ENCODE peak calls at places on chromosomes 13 and 19, in six cellular contexts. T is lower lobe of right lung, B is IMR-90, R is tibial artery, P is tibial nerve, D is stomach. A is an unnamed sample.

GRCh38 chr13:71621152-71622124 is 245.6 kb downstream of the DACH1 start:
- DNase-seq in T (no peak), B (no peak), R (no peak), P (no peak), D (no peak), A (no peak)

GRCh38 chr19:36821758-36822157 is 16.4 kb downstream of the ZNF790 start:
- DNase-seq in T (no peak), B (no peak), R (no peak), P (no peak), D (no peak), A (no peak)

GRCh38 chr19:56966697-56967299 is 126.3 kb upstream of the PEG3 start:
- DNase-seq in T (no peak), B (no peak), R (no peak), P (no peak), D (no peak), A (no peak)

GRCh38 chr19:48556163-48556562 is 4.2 kb downstream of the SULT2B1 start:
- DNase-seq in T (no peak), B (peak; percentile 69), R (no peak), P (no peak), D (no peak), A (peak; percentile 58)

GRCh38 chr13:73934215-73934623 is 200.0 kb downstream of the KLF12 start:
- DNase-seq in T (no peak), B (peak; percentile 43), R (no peak), P (no peak), D (no peak), A (no peak)

GRCh38 chr13:23983671-23984070 is 86.4 kb upstream of the C1QTNF9B start:
- DNase-seq in T (no peak), B (no peak), R (no peak), P (no peak), D (no peak), A (no peak)

GRCh38 chr13:109545964-109546363 is 240.4 kb downstream of the IRS2 start:
- DNase-seq in T (no peak), B (no peak), R (no peak), P (no peak), D (no peak), A (no peak)

GRCh38 chr19:18610245-18610555 is 2.5 kb upstream of the TMEM59L start:
- DNase-seq in T (no peak), B (no peak), R (no peak), P (no peak), D (no peak), A (no peak)

GRCh38 chr13:69704311-69704710 is 403.3 kb upstream of the ATXN8OS start:
- DNase-seq in T (no peak), B (no peak), R (no peak), P (no peak), D (no peak), A (no peak)

GRCh38 chr19:19866599-19867248 is 1.0 kb downstream of the ZNF253 start:
- DNase-seq in T (no peak), B (no peak), R (peak; percentile 21), P (no peak), D (no peak), A (peak; percentile 38)

DNA sequence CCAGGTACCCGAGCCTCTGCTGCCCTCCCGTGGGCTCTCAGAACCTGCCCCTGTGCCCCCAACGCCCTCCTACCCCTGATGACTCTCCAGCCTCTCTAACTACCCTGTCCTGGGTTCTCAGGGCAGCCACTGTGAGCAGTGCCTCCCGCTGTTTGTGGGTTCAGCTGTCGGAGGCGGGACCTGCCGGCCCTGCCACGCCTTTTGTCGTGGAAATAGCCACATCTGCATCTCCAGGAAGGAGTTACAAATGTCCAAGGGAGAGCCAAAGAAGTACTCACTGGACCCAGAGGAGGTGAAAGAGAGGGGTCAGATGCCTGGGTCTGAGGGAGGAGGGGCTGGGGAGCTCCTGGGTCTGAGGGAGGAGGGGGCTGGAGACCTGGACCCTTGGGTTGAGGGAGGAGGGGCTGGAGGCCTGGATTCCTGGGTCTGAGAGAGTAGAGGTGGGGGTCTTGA is 20.0 kb downstream of the CNFN start:
- DNase-seq in T (no peak), B (no peak), R (no peak), P (no peak), D (no peak), A (no peak)
- H3K27ac ChIP-seq in T (no peak overlapping the region), B (no peak overlapping the region), R (no peak overlapping the region), P (no peak overlapping the region), D (no peak overlapping the region), A (no peak overlapping the region)

DNA sequence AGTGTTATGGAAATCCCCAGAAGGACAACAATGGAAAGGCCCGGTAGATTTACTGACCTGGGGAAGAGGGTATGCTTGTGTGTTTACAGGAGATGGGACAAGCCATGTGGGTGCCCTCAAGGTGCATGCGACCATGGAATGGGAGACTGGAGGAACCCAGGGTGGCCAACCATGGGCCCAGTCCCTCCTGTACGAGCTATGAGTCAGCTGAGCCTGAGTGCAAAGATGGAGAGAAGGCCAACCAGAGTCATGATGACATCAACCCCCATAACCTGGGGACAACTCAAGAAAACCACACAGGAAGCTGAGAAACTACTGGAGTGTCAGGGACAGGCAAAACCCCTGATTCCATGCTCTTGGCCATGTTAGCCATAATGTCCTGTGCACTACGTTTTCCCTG is 7.8 kb downstream of the ZNF350 start:
- DNase-seq in T (no peak), B (no peak), R (no peak), P (no peak), D (no peak), A (no peak)
- H3K4me3 ChIP-seq in T (no peak overlapping the region), B (no peak overlapping the region), R (no peak overlapping the region), P (no peak overlapping the region), D (no peak overlapping the region), A (no peak overlapping the region)

DNA sequence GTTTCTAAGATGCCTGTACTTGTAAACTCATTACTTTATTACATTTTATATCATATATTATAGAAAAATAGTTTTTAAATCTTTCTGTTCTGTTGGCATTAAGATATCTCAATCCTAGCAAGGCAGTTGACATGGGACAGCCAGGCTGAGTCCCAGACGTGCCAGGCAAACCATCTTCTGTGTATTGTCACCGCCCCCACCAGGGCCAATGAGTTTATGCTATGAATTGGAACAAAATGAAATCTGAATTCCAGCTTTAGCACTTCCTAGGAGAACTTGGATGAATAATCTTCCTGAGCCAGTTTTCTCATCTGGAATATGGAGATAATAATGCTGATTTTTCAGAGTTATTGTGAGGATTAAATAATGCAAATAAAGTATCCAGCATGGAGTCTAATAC is 79.9 kb upstream of the GSX1 start:
- DNase-seq in T (no peak), B (no peak), R (peak; percentile 40), P (no peak), D (peak; percentile 42), A (peak; percentile 20)
- TF ChIP-seq CTCF in T (peak; percentile 44), B (peak; percentile 2), R (peak; percentile 39), P (no peak), D (peak; percentile 28), A (no peak)

GRCh38 chr13:67100723-67101122 is 129.4 kb downstream of the PCDH9 start:
- DNase-seq in T (no peak), B (no peak), R (no peak), P (no peak), D (no peak), A (no peak)

GRCh38 chr13:67107973-67108372 is 122.2 kb downstream of the PCDH9 start:
- DNase-seq in T (no peak), B (no peak), R (no peak), P (no peak), D (no peak), A (no peak)

GRCh38 chr13:67101730-67102467 is 128.2 kb downstream of the PCDH9 start:
- DNase-seq in T (no peak), B (peak; percentile 6), R (no peak), P (no peak), D (no peak), A (no peak)

GRCh38 chr13:67106502-67107057 is 123.6 kb downstream of the PCDH9 start:
- DNase-seq in T (peak; percentile 26), B (no peak), R (no peak), P (no peak), D (no peak), A (no peak)
- H3K27ac ChIP-seq in T (no peak overlapping the region), B (no peak overlapping the region), R (no peak overlapping the region), P (no peak overlapping the region), D (no peak overlapping the region), A (no peak overlapping the region)

GRCh38 chr19:15108145-15108844 is 1.1 kb downstream of the SYDE1 start:
- DNase-seq in T (no peak), B (no peak), R (peak; percentile 43), P (no peak), D (no peak), A (no peak)
- H3K4me3 ChIP-seq in T (peak overlapping the region; percentile 67), B (peak overlapping the region; percentile 89), R (peak overlapping the region; percentile 99), P (peak overlapping the region; percentile 97), D (peak overlapping the region; percentile 75), A (no peak overlapping the region)

DNA sequence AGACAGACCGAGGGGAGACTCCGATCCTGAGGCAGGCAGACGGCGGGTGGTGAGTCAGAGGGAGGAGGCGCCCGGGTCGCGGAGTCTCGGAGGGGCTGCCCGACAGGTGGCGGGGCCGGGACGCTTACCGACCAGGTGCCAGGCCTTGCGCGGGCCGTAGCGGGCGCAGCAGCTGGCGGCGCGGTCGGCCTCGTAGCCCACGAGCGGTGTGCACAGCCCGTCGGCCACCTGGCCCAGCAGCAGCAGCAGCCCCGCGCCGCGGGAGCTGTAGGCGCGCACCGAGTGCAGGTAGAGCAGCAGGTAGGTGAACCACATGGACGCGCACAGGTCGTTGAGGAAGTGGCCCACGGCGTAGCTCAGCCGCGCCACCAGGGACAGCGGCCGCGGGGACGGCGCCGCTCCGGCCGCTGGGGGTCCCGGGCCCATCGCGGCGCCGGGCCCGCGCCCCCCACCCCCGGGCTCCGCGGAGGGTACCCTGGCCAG is 367 bp downstream of the MFSD12 start:
- DNase-seq in T (peak; percentile 70), B (peak; percentile 35), R (no peak), P (no peak), D (peak; percentile 48), A (peak; percentile 47)
- TF ChIP-seq CTCF in T (peak; percentile 15), B (no peak), R (no peak), P (no peak), D (no peak), A (peak; percentile 12)

GRCh38 chr19:28876604-28877123 is 336.3 kb downstream of the UQCRFS1 start:
- DNase-seq in T (no peak), B (no peak), R (no peak), P (no peak), D (no peak), A (no peak)
- H3K27ac ChIP-seq in T (no peak overlapping the region), B (no peak overlapping the region), R (no peak overlapping the region), P (no peak overlapping the region), D (no peak overlapping the region), A (no peak overlapping the region)